ENCODE peak calls at places on chromosomes 3 and 15, in eight cellular contexts. K, Q, D, J, X, V, U and W are unnamed samples.

GRCh38 chr3:31197941-31198340 is 303.5 kb upstream of the GADL1 start:
- DNase-seq in X (no peak), D (no peak), J (no peak), V (peak), Q (no peak), U (no peak), K (no peak), W (no peak)

GRCh38 chr15:36525430-36525829 is 54.0 kb upstream of the CDIN1 start:
- DNase-seq in U (no peak), Q (no peak), J (no peak), X (no peak), D (no peak), K (no peak), V (no peak), W (no peak)

GRCh38 chr15:22892333-22892732 is 53.9 kb downstream of the NIPA2 start:
- DNase-seq in X (no peak), K (no peak), Q (no peak), U (peak), J (no peak), D (no peak), V (no peak), W (no peak)

GRCh38 chr15:59222906-59223579 is 16.4 kb downstream of the LDHAL6B start:
- DNase-seq in V (no peak), X (no peak), U (no peak), J (no peak), D (no peak), Q (no peak), K (no peak), W (no peak)

GRCh38 chr3:66181764-66182163 is 39.0 kb upstream of the SLC25A26 start:
- DNase-seq in D (no peak), Q (no peak), X (no peak), K (no peak), V (no peak), J (no peak), U (no peak), W (no peak)

GRCh38 chr3:125160911-125161371 is 51.6 kb downstream of the SLC12A8 start:
- DNase-seq in J (no peak), U (no peak), D (no peak), V (no peak), X (peak), K (no peak), Q (no peak), W (no peak)

GRCh38 chr15:32683906-32684584 is 33.8 kb upstream of the GREM1 start:
- DNase-seq in Q (no peak), D (peak), K (peak), U (no peak), J (peak), V (no peak), X (peak), W (no peak)

GRCh38 chr15:67101981-67102929 is 36.9 kb downstream of the SMAD3 start:
- DNase-seq in U (no peak), K (peak), Q (no peak), V (no peak), X (peak), D (no peak), J (no peak), W (no peak)

GRCh38 chr3:106261915-106262683 is 393.3 kb upstream of the CBLB start:
- DNase-seq in U (no peak), K (no peak), Q (no peak), V (no peak), D (no peak), J (peak), X (peak), W (no peak)

GRCh38 chr15:58934521-58934920 is 1.0 kb upstream of the SLTM start:
- DNase-seq in Q (no peak), X (no peak), J (no peak), V (no peak), K (no peak), U (no peak), D (no peak), W (no peak)

GRCh38 chr15:48722764-48723661 is 77.5 kb upstream of the FBN1 start:
- DNase-seq in D (no peak), X (peak), U (peak), J (peak), V (no peak), Q (no peak), K (no peak), W (no peak)

GRCh38 chr3:172651936-172652595 is 58.8 kb downstream of the NCEH1 start:
- DNase-seq in D (no peak), X (no peak), J (no peak), U (no peak), K (no peak), V (no peak), Q (no peak), W (no peak)

GRCh38 chr15:101026686-101027272 is 107.6 kb downstream of the LRRK1 start:
- DNase-seq in J (no peak), V (peak), D (no peak), U (no peak), Q (no peak), K (no peak), X (no peak), W (peak)

GRCh38 chr3:172749201-172749965 is 1.1 kb upstream of the ECT2 start:
- DNase-seq in K (no peak), Q (no peak), D (no peak), J (peak), V (peak), U (peak), X (peak), W (no peak)

GRCh38 chr15:43187544-43188155 is 2.4 kb downstream of the CCNDBP1 start:
- DNase-seq in X (peak), V (no peak), Q (no peak), D (peak), J (peak), K (peak), U (peak), W (no peak)

GRCh38 chr3:105679951-105680350 is 188.9 kb downstream of the CBLB start:
- DNase-seq in K (no peak), X (no peak), D (no peak), U (no peak), Q (no peak), V (no peak), J (no peak), W (no peak)

GRCh38 chr3:55471522-55472280 is 15.4 kb downstream of the WNT5A start:
- DNase-seq in V (no peak), Q (no peak), U (no peak), K (no peak), X (no peak), J (no peak), D (no peak), W (no peak)

GRCh38 chr3:71247221-71247947 is 336.1 kb downstream of the FOXP1 start:
- DNase-seq in K (no peak), D (no peak), X (no peak), V (no peak), J (no peak), Q (no peak), U (peak), W (peak)

GRCh38 chr3:141243295-141243707 is 11.7 kb downstream of the PXYLP1 start:
- DNase-seq in J (no peak), V (no peak), U (peak), K (no peak), D (no peak), X (no peak), Q (no peak), W (peak)

GRCh38 chr3:124429129-124429815 is 301.0 kb upstream of the UMPS start:
- DNase-seq in V (no peak), U (peak), X (peak), D (no peak), J (no peak), Q (no peak), K (no peak), W (no peak)

GRCh38 chr3:49017646-49017977 is 768 bp downstream of the DALRD3 start:
- DNase-seq in J (no peak), K (no peak), Q (no peak), V (peak), U (no peak), X (no peak), D (peak), W (no peak)

GRCh38 chr15:82183121-82184031 is 79.2 kb downstream of the EFL1 start:
- DNase-seq in K (no peak), Q (no peak), J (peak), V (no peak), X (peak), D (no peak), U (no peak), W (no peak)

GRCh38 chr3:171351676-171352075 is 108.5 kb downstream of the TNIK start:
- DNase-seq in V (no peak), K (no peak), Q (no peak), J (peak), D (no peak), X (peak), U (no peak), W (peak)

GRCh38 chr3:129315386-129315991 is 36.8 kb downstream of the HMCES start:
- DNase-seq in J (no peak), K (peak), X (peak), U (peak), Q (no peak), D (peak), V (peak), W (no peak)

GRCh38 chr15:93087825-93088199 is 1.2 kb downstream of the RGMA start:
- DNase-seq in D (peak), Q (peak), U (peak), K (peak), V (peak), J (no peak), X (peak), W (peak)

GRCh38 chr15:92429378-92430066 is 35.8 kb downstream of the ST8SIA2 start:
- DNase-seq in J (peak), V (no peak), D (no peak), U (peak), Q (no peak), K (no peak), X (peak), W (peak)

GRCh38 chr15:61275451-61275850 is 46.3 kb upstream of the RORA start:
- DNase-seq in J (no peak), D (no peak), V (no peak), X (no peak), K (no peak), Q (no peak), U (no peak), W (no peak)

GRCh38 chr3:98513136-98513535 is 9.6 kb downstream of the CLDND1 start:
- DNase-seq in D (peak), J (no peak), K (no peak), Q (no peak), V (no peak), X (peak), U (no peak), W (no peak)

GRCh38 chr3:11226042-11226370 is 46.2 kb upstream of the ATG7 start:
- DNase-seq in V (peak), D (no peak), J (no peak), X (no peak), U (no peak), Q (no peak), K (no peak), W (no peak)

GRCh38 chr3:55935241-55935640 is 448.1 kb upstream of the WNT5A start:
- DNase-seq in D (no peak), Q (no peak), V (no peak), K (no peak), J (no peak), U (no peak), X (peak), W (no peak)

GRCh38 chr3:173737167-173737808 is 339.7 kb downstream of the NLGN1 start:
- DNase-seq in J (no peak), D (no peak), Q (no peak), U (no peak), V (no peak), X (no peak), K (no peak), W (no peak)

DNA sequence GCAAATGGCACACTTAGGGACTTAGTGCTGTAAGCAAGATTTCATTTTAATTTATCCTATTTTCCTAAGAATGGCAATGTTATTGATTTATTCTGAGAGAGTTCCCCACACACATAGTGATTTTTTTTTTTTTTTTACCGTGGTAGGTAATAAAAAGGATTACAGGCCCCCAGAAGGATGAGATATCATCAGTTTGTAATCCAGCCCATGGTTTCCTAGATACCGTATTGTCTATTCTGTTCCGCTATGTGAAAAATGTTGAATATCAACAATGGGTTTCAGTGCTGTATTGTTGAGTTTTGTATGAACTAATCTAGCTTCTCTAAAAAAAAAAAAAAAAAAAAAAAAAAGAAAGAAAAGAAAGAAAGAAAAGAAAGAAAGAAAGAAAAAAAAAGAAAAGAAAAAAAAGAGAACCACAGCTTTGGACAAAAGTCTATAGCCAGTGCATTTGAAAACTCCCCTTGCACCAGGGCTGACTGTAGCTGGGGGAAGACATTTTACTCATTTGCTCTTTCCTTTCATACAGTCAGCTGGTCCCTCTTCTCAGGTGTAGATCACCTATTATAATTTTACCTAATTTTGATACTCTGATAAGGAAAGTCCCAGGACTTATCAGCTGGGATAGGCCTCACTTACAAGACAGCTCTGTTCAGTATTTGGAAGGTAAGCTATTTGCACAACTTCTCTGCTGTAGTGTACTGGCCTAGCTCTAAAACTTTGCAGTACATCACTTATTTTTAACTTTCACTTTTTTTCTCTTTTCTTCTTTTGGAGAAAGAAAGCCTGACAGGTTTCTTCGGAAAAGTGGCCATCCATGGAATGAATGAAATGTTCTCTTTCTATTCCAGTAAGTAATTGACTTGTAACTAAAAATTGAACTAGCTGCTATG is 101.4 kb upstream of the SOX2 start:
- DNase-seq in J (no peak), Q (no peak), D (no peak), X (peak), K (no peak), V (no peak), U (peak), W (no peak)
- H3K4me3 ChIP-seq in J (no peak), Q (no peak), D (no peak), X (no peak), K (no peak), V (no peak), U (no peak), W (no peak)

DNA sequence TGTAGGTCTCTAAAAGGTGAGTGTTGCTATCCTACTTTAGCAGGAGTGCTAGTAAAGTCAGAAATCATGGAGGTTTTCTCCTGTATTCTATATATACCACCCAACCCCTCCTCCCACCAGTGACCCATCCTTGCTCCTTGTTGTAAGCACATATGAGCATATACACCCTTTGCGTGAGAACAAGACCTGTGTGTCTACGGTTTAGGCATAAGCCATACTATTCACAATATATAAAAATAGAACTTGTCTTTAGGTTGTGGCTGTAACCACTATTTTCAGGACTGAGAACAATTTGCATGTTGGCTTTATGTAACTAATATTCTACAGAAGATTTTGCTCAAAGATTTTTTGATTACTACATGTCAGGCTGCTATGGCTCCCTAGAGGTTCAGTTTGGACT is 59.1 kb upstream of the TOP2B start:
- DNase-seq in K (peak), U (no peak), J (no peak), X (no peak), Q (no peak), D (no peak), V (no peak), W (no peak)
- H3K4me3 ChIP-seq in K (no peak), U (no peak), J (no peak), X (no peak), Q (no peak), D (no peak), V (no peak), W (no peak)

GRCh38 chr3:169143471-169143870 is 520.0 kb downstream of the MECOM start:
- DNase-seq in Q (no peak), X (no peak), K (no peak), V (no peak), U (no peak), D (no peak), J (no peak), W (no peak)

GRCh38 chr3:169144271-169144670 is 519.2 kb downstream of the MECOM start:
- DNase-seq in K (no peak), U (no peak), V (no peak), J (no peak), X (no peak), Q (no peak), D (no peak), W (no peak)

GRCh38 chr3:169146112-169146665 is 517.3 kb downstream of the MECOM start:
- DNase-seq in K (no peak), J (no peak), V (peak), U (peak), D (no peak), Q (no peak), X (peak), W (peak)

GRCh38 chr3:169145551-169145950 is 518.0 kb downstream of the MECOM start:
- DNase-seq in Q (no peak), U (no peak), D (no peak), J (no peak), X (no peak), K (no peak), V (no peak), W (no peak)

GRCh38 chr3:169144691-169145090 is 518.8 kb downstream of the MECOM start:
- DNase-seq in K (no peak), U (no peak), J (no peak), D (no peak), V (no peak), X (no peak), Q (no peak), W (no peak)
- H3K4me3 ChIP-seq in K (no peak), U (no peak), J (peak), D (no peak), V (no peak), X (peak), Q (no peak), W (no peak)

DNA sequence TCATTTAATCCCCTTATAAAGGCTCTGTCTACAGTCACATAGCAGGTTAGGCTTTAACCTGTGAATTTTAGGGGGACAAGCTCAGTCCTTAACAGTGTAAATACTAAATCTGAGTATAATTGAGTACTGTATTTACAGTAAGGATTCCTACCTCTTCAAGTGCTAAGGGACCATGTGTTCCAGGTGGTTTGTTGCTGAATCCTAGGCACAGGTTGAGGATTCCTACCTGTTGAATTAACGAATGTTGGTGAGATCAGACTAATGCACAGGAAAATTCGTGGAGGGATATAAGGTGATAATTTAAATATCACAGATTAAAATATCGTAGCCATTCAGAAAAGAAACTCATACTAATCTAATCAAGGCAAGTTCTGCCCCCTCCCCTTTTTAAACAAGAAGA is 24.9 kb downstream of the CDV3 start:
- DNase-seq in U (no peak), V (no peak), Q (no peak), J (no peak), D (no peak), X (no peak), K (no peak), W (no peak)
- H3K4me3 ChIP-seq in U (no peak), V (no peak), Q (no peak), J (no peak), D (no peak), X (no peak), K (no peak), W (no peak)

DNA sequence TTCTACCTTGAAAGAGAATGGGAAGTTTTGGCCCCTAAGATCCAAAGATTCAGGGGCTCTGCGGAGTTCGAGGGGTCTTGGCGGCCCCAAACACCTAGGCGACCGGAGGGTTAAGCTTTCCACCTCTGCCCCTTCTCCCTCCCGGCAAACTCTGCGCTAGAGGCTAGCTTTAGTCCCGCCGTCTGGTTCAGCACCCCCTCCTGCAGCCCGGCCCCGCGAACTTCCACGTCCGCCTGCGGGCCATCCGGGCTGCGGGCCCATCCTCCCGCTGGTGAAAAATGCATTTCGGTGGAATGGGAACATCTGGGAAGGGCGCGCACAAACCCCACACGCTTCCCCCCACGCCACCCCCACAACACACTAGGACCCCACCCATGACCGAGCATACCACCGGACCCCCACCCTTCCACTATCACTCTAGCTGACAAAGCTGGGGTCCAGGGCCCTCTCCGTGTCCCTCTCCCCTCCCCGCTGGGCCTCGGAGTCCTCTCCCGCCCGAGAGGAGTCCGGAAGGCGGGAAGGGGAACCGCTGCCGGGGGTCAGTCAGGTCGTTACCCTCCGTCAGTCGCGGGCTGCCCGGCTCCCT is 1.0 kb downstream of the SHOX2 start:
- DNase-seq in Q (no peak), D (no peak), J (no peak), U (peak), K (no peak), V (no peak), X (no peak), W (peak)
- H3K4me3 ChIP-seq in Q (peak), D (peak), J (peak), U (peak), K (peak), V (peak), X (peak), W (peak)

DNA sequence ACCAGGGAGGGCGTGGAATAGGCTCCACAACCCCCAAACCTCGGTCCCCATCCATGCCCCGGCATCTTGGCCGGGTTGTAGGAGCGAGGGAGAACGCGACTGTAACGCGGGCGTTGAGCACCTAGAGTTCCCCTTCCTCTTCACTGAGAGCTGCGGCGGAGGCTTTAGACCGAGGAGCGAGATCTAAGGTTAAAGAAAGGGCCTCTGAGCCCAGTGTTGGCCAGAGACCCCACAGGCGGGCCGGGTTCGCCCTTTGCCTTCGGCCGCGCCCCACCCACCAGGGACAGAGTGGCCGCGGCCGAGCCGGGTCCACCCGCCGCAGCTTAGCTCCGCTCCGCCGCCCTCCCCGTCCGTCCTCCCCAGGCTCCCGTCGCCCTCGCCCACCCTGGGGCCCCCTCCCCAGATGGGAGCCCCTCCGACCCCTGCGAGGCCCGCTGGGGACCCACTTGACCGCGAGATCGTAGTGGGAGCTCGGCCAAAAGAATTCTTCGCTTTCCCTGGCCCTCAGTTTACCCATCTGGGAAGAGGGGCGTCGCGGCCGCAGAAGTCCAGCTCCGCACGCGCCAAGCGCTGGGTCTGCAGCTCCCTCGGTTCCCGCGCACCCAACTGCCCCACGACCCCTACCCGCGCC is 425 bp downstream of the ANPEP start:
- DNase-seq in J (no peak), K (no peak), V (no peak), X (no peak), U (no peak), Q (no peak), D (peak), W (no peak)
- H3K4me3 ChIP-seq in J (peak), K (no peak), V (peak), X (peak), U (peak), Q (peak), D (peak), W (no peak)

GRCh38 chr3:14452676-14453367 is 50.4 kb downstream of the SLC6A6 start:
- DNase-seq in K (no peak), Q (peak), U (no peak), D (no peak), J (peak), X (peak), V (peak), W (peak)
- H3K4me3 ChIP-seq in K (no peak), Q (no peak), U (no peak), D (no peak), J (peak), X (no peak), V (no peak), W (no peak)

GRCh38 chr3:111589303-111590095 is 5.6 kb downstream of the ZBED2 start:
- DNase-seq in U (no peak), J (no peak), D (no peak), V (no peak), Q (no peak), X (no peak), K (no peak), W (no peak)
- H3K4me3 ChIP-seq in U (no peak), J (no peak), D (no peak), V (no peak), Q (no peak), X (no peak), K (no peak), W (no peak)